ENCODE peak calls at places on chromosomes 6 and 20, in ten cellular contexts. A is astrocyte; T is CD4-positive, CD25-positive, alpha-beta regulatory T cell; K is GM23248; I is heart right ventricle; W is PC-3; X is naive thymus-derived CD4-positive, alpha-beta T cell; E is mesenchymal stem cell; G is psoas muscle; Y is SK-N-SH. J is an unnamed sample. For H3K4me1, the result is how much of the 10 kb centered on the place peaks cover.

GRCh38 chr20:39850821-39851330 is 838.2 kb downstream of the MAFB start:
- DNase-seq in W (no peak), E (no peak), X (no peak), G (no peak), T (no peak), I (peak), A (peak), Y (no peak), K (peak), J (no peak)

GRCh38 chr6:151137441-151137984 is 102.3 kb upstream of the AKAP12 start:
- DNase-seq in K (no peak), E (no peak), I (no peak), X (no peak), W (peak), Y (no peak), T (no peak), G (no peak), A (peak), J (no peak)

GRCh38 chr6:48550607-48551006 is 439.6 kb upstream of the PTCHD4 start:
- DNase-seq in Y (no peak), T (no peak), A (no peak), E (no peak), X (no peak), K (no peak), W (no peak), I (no peak), G (no peak), J (no peak)

GRCh38 chr20:1718604-1719384 is 61.2 kb upstream of the SIRPG start:
- DNase-seq in A (peak), I (no peak), W (peak), E (no peak), G (peak), X (no peak), Y (no peak), K (peak), T (no peak), J (no peak)

GRCh38 chr20:11958852-11959251 is 41.2 kb downstream of the BTBD3 start:
- DNase-seq in T (no peak), K (no peak), W (no peak), A (no peak), E (no peak), G (no peak), I (no peak), Y (no peak), X (no peak), J (no peak)

GRCh38 chr6:13874191-13874549 is 50.6 kb upstream of the RNF182 start:
- DNase-seq in X (no peak), A (no peak), I (no peak), T (no peak), Y (no peak), G (no peak), K (no peak), W (no peak), E (no peak), J (no peak)

GRCh38 chr6:158266131-158266530 is 46.1 kb upstream of the TULP4 start:
- DNase-seq in T (no peak), I (no peak), W (peak), K (no peak), A (no peak), Y (no peak), E (no peak), X (no peak), G (no peak), J (no peak)

GRCh38 chr6:159170333-159170672 is 1.1 kb downstream of the FNDC1 start:
- DNase-seq in G (no peak), K (no peak), A (peak), X (no peak), Y (no peak), W (no peak), E (no peak), I (no peak), T (no peak), J (no peak)

GRCh38 chr6:125728739-125729138 is 20.7 kb upstream of the HEY2 start:
- DNase-seq in X (no peak), A (no peak), Y (no peak), G (no peak), I (no peak), T (no peak), K (no peak), E (peak), W (no peak), J (no peak)

DNA sequence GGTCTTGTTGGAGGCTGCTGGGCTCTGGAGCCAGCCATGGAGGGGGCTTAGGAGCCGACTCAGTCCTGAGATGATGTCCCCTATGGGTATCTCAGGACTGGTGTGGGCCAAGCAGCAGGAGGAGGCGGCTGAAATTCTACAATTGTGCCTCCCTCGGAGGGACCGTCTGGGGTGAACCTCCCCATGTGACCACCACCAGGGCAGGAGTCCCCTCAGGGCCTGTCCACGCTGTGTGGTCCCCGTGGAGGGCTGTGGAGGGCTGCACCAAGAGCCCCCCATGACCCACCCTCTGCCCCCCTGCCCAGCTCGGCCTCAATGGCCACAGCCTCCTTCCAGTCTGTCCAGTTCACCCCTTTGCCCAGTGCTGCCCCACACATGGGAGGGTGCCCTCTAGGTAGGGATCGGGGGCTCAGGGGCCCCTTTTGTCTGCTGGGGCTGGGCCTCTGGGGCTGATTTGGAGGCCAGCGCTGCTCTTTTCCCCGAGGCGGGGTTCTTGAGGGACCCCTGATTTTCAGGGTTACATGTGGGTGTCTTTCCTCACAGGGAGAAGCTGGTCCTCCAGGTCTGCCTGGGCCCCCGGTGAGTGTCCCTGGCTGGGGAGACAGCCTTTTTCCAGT is 1.2 kb downstream of the COL9A3 start:
- DNase-seq in Y (no peak), E (no peak), I (no peak), X (no peak), K (no peak), G (no peak), A (no peak), W (no peak), T (no peak), J (no peak)
- H3K27ac ChIP-seq in Y (peak), E (no peak), I (no peak), X (no peak), K (no peak), G (no peak), A (no peak), W (no peak), T (no peak), J (no peak)

DNA sequence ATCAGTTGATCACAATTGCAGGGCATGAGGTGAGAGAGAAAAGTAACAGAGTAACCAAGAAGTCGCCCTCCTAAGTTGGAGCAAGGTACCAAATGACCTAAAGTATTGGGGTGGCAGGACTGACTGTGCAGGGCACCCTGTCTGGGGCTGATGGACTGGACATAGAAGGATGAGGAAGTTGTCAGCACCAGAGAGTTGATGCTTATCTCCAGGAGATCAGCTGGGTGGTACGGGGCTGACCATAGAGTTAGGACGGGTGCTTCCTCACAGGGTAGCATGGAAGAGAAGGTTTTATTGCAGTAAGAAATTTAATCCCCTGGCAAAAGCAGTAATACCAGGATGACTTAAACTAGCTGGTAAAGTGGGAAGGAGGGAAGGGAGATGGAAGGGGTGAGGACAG is 66.7 kb downstream of the TMEM170B start:
- DNase-seq in W (no peak), X (no peak), I (no peak), E (no peak), K (no peak), A (no peak), T (no peak), Y (no peak), G (no peak), J (no peak)
- H3K4me3 ChIP-seq in W (no peak), X (no peak), I (no peak), E (no peak), K (no peak), A (no peak), T (no peak), Y (no peak), G (no peak), J (no peak)

GRCh38 chr20:7856756-7857155 is 83.5 kb downstream of the HAO1 start:
- DNase-seq in Y (no peak), A (peak), K (peak), I (no peak), G (no peak), X (no peak), W (peak), E (peak), T (no peak), J (no peak)

GRCh38 chr20:7858851-7859250 is 81.4 kb downstream of the HAO1 start:
- DNase-seq in X (no peak), G (no peak), K (no peak), W (no peak), Y (no peak), E (peak), I (no peak), T (no peak), A (no peak), J (no peak)

GRCh38 chr20:7853493-7853892 is 86.8 kb downstream of the HAO1 start:
- DNase-seq in W (peak), I (no peak), A (no peak), G (no peak), K (peak), X (no peak), Y (no peak), E (no peak), T (no peak), J (no peak)

GRCh38 chr20:7859371-7859802 is 80.9 kb downstream of the HAO1 start:
- DNase-seq in T (peak), W (peak), I (no peak), K (peak), Y (peak), E (peak), G (no peak), A (peak), X (no peak), J (no peak)

GRCh38 chr20:7855545-7855944 is 84.7 kb downstream of the HAO1 start:
- DNase-seq in T (no peak), K (peak), I (no peak), A (no peak), Y (no peak), E (no peak), G (no peak), X (no peak), W (peak), J (no peak)
- H3K4me1 ChIP-seq in T (under half), K (under half), I (under half), A (under half), Y (under half), E (under half), G (under half), X (under half), W (half or more), J (under half)

GRCh38 chr6:123418101-123418500 is 218.6 kb downstream of the TRDN start:
- DNase-seq in K (no peak), G (no peak), I (no peak), E (no peak), A (no peak), W (no peak), X (no peak), T (no peak), Y (no peak), J (no peak)

GRCh38 chr6:123423130-123423529 is 213.6 kb downstream of the TRDN start:
- DNase-seq in Y (no peak), A (no peak), E (no peak), I (no peak), X (no peak), K (no peak), W (no peak), G (no peak), T (no peak), J (no peak)

GRCh38 chr6:123415844-123416468 is 220.8 kb downstream of the TRDN start:
- DNase-seq in Y (peak), A (peak), W (peak), G (no peak), E (peak), I (no peak), K (peak), X (peak), T (peak), J (no peak)

DNA sequence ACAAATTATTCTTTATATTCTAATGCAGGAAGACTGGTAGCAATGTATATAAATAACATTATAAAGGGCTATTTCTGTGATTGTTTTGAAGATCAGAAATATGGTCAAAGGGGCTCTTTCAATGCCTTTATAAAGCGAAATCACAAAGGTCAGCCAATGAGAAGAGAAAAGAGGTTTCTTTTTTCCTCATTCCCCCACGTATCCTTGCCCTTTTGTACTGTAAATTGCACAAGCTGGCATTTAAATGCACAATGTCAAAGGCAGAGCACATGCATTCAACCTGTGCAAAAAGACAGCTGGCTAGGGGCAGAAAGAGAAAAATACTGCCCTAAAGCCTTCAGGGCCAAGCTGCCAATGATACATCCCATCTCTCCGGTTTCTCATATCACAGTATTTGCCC is 219.3 kb downstream of the TRDN start:
- DNase-seq in Y (no peak), T (no peak), G (no peak), X (no peak), A (no peak), I (no peak), W (no peak), E (no peak), K (no peak), J (no peak)
- H3K27ac ChIP-seq in Y (no peak), T (no peak), G (peak), X (no peak), A (no peak), I (no peak), W (no peak), E (no peak), K (no peak), J (no peak)

GRCh38 chr6:114281496-114281895 is 61.3 kb downstream of the HS3ST5 start:
- DNase-seq in A (no peak), G (no peak), T (no peak), X (no peak), I (no peak), Y (no peak), W (no peak), E (no peak), K (no peak), J (no peak)
- H3K4me3 ChIP-seq in A (no peak), G (no peak), T (no peak), X (no peak), I (no peak), Y (no peak), W (no peak), E (no peak), K (no peak), J (no peak)

DNA sequence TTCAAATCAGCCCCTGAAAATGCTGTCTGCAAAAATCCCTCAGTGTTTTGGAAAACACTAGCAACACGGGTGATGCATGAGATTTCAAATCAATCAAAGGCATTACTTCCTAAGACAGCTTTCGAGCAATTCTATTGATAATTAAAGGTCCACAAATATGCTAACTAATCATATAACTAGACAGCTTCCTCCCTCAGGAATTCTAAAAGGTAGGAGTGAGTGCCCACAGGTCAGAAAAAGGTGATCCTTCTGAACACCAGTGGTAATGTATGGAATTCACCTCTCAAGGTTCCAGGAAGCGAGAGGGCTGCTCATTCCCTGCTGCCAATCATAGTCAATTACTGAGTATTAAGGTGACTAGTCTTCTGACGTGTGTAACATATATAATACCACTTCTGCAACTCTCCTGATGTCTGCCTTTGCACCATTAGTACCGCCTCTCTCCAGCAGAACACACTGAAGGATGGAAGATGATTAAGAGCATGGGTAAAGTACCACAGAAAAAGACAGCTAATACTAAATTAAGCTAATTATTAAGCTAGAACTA is 16.4 kb downstream of the MAN1A1 start:
- DNase-seq in T (no peak), Y (no peak), W (no peak), K (no peak), E (no peak), G (no peak), X (no peak), I (no peak), A (no peak), J (no peak)
- H3K4me1 ChIP-seq in T (under half), Y (under half), W (under half), K (under half), E (under half), G (under half), X (under half), I (under half), A (under half), J (under half)